ENCODE peak calls at places on chromosome 22, in six cellular contexts. S is Kasumi-1, G is chondrocyte, F is Ammon's horn, Q is iris pigment epithelial cell, N is HCEC 1CT. Y is an unnamed sample.
A peak's percentile ranks its signal among the peaks of the same experiment; 100 is the strongest.

GRCh38 chr22:27347951-27348350 is 453.6 kb downstream of the MN1 start:
- DNase-seq in N (no peak), Q (peak; percentile 23), S (no peak), F (no peak), G (no peak), Y (no peak)

GRCh38 chr22:25475554-25476022 is 88.9 kb upstream of the GRK3 start:
- DNase-seq in S (peak; percentile 66), N (no peak), F (peak; percentile 88), G (no peak), Q (peak; percentile 68), Y (peak; percentile 31)

GRCh38 chr22:48477031-48477721 is 1350.5 kb downstream of the BRD1 start:
- DNase-seq in G (peak; percentile 75), N (no peak), S (no peak), F (peak; percentile 75), Q (no peak), Y (no peak)

GRCh38 chr22:37639070-37639760 is at the start of gene SH3BP1:
- DNase-seq in Q (no peak), F (no peak), G (no peak), N (no peak), S (peak; percentile 57), Y (peak; percentile 58)

GRCh38 chr22:23014250-23014649 is 56.1 kb upstream of the GNAZ start:
- DNase-seq in F (no peak), G (no peak), Q (no peak), S (no peak), N (no peak), Y (no peak)

GRCh38 chr22:26610072-26610958 is 7.5 kb downstream of the CRYBB1 start:
- DNase-seq in S (no peak), F (peak; percentile 67), Q (peak; percentile 67), G (no peak), N (peak; percentile 95), Y (no peak)

GRCh38 chr22:40178417-40179409 is 988 bp downstream of the TNRC6B start:
- DNase-seq in F (peak; percentile 59), N (peak; percentile 43), S (peak; percentile 48), Q (peak; percentile 55), G (no peak), Y (no peak)

GRCh38 chr22:31584804-31585160 is 77.2 kb downstream of the PISD start:
- DNase-seq in S (no peak), F (no peak), G (no peak), N (no peak), Q (no peak), Y (no peak)

GRCh38 chr22:46084943-46085830 is 65.1 kb upstream of the PPARA start:
- DNase-seq in G (peak; percentile 92), Q (no peak), F (peak; percentile 84), S (no peak), N (peak; percentile 93), Y (peak; percentile 91)

GRCh38 chr22:38035530-38035885 is 21.7 kb upstream of the PICK1 start:
- DNase-seq in G (no peak), F (no peak), S (no peak), N (no peak), Q (no peak), Y (no peak)

GRCh38 chr22:20302438-20303228 is 17.2 kb downstream of the DGCR6L start:
- DNase-seq in N (no peak), Q (no peak), S (no peak), G (no peak), F (no peak), Y (peak; percentile 4)

GRCh38 chr22:36301384-36301828 is 48.5 kb downstream of the APOL1 start:
- DNase-seq in F (peak; percentile 76), G (no peak), S (peak; percentile 45), N (peak; percentile 53), Q (peak; percentile 56), Y (peak; percentile 77)

GRCh38 chr22:19143967-19144400 is 467 bp downstream of the ESS2 start:
- DNase-seq in S (peak; percentile 6), G (no peak), F (no peak), N (no peak), Q (peak; percentile 27), Y (no peak)

GRCh38 chr22:23225724-23226496 is 45.6 kb downstream of the BCR start:
- DNase-seq in Q (peak; percentile 54), G (no peak), N (peak; percentile 61), F (peak; percentile 50), S (no peak), Y (peak; percentile 82)